ENCODE peak calls at places on chromosome 21, in seven cellular contexts. F is H1, P is HCT116, O is HepG2, D is K562, W is GM12878, B is SK-N-SH. N is an unnamed sample.

GRCh38 chr21:38805282-38806152 is at the start of gene ETS2:
- DNase-seq in P (peak; percentile 87), D (peak; percentile 93), O (peak; percentile 84), W (peak; percentile 36), B (peak; percentile 91), F (peak; percentile 83), N (peak; percentile 90)

GRCh38 chr21:39430954-39431353 is 14.6 kb downstream of the LCA5L start:
- DNase-seq in B (no peak), O (no peak), W (no peak), D (peak; percentile 42), P (no peak), F (no peak), N (no peak)

GRCh38 chr21:40165671-40166070 is 298.4 kb downstream of the PCP4 start:
- DNase-seq in F (no peak), W (no peak), P (no peak), B (no peak), O (no peak), D (no peak), N (peak; percentile 48)

GRCh38 chr21:38380391-38381137 is 117.7 kb downstream of the ERG start:
- DNase-seq in P (no peak), F (no peak), W (no peak), O (no peak), D (no peak), B (peak; percentile 40), N (no peak)

GRCh38 chr21:26761174-26761915 is 83.9 kb downstream of the ADAMTS1 start:
- DNase-seq in B (no peak), W (no peak), F (no peak), O (no peak), P (no peak), D (no peak), N (no peak)

GRCh38 chr21:26844258-26845065 is 747 bp downstream of the ADAMTS1 start:
- DNase-seq in D (no peak), B (peak; percentile 73), P (no peak), W (no peak), F (peak; percentile 71), O (no peak), N (peak; percentile 36)

GRCh38 chr21:26912466-26912865 is 54.4 kb downstream of the ADAMTS5 start:
- DNase-seq in O (no peak), F (no peak), B (no peak), P (no peak), D (no peak), W (no peak), N (no peak)

GRCh38 chr21:38768385-38769071 is 37.2 kb upstream of the ETS2 start:
- DNase-seq in B (no peak), D (no peak), O (no peak), W (no peak), P (no peak), F (no peak), N (no peak)

GRCh38 chr21:37759777-37760176 is 156.5 kb downstream of the KCNJ6 start:
- DNase-seq in P (no peak), O (no peak), F (no peak), W (no peak), D (no peak), B (no peak), N (no peak)

GRCh38 chr21:32826317-32827167 is 55.0 kb upstream of the PAXBP1 start:
- DNase-seq in D (peak; percentile 67), W (peak; percentile 13), P (peak; percentile 60), O (peak; percentile 54), B (peak; percentile 49), F (no peak), N (peak; percentile 62)

GRCh38 chr21:32687946-32688345 is 39.9 kb downstream of the SYNJ1 start:
- DNase-seq in D (no peak), O (no peak), F (no peak), B (no peak), W (no peak), P (no peak), N (no peak)

GRCh38 chr21:28959367-28960099 is 33.1 kb downstream of the LTN1 start:
- DNase-seq in P (no peak), F (no peak), W (no peak), D (no peak), B (no peak), O (peak; percentile 2), N (no peak)

GRCh38 chr21:37266515-37267221 is 466 bp downstream of the VPS26C start:
- DNase-seq in B (peak; percentile 57), P (no peak), D (peak; percentile 42), O (peak; percentile 27), W (no peak), F (peak; percentile 74), N (peak; percentile 35)

GRCh38 chr21:17828223-17828622 is 9.1 kb upstream of the C21orf91 start:
- DNase-seq in W (no peak), P (no peak), B (no peak), O (no peak), D (no peak), F (no peak), N (no peak)

GRCh38 chr21:36471254-36471723 is 8.6 kb downstream of the CLDN14 start:
- DNase-seq in D (no peak), B (no peak), W (peak; percentile 50), F (no peak), P (no peak), O (peak; percentile 40), N (no peak)

GRCh38 chr21:27269646-27270045 is 302.8 kb upstream of the ADAMTS5 start:
- DNase-seq in F (no peak), W (no peak), B (no peak), P (no peak), O (no peak), D (no peak), N (peak; percentile 9)

GRCh38 chr21:36134820-36135390 is at the start of gene CBR3:
- DNase-seq in D (no peak), P (no peak), W (no peak), B (peak; percentile 74), F (no peak), O (no peak), N (no peak)

DNA sequence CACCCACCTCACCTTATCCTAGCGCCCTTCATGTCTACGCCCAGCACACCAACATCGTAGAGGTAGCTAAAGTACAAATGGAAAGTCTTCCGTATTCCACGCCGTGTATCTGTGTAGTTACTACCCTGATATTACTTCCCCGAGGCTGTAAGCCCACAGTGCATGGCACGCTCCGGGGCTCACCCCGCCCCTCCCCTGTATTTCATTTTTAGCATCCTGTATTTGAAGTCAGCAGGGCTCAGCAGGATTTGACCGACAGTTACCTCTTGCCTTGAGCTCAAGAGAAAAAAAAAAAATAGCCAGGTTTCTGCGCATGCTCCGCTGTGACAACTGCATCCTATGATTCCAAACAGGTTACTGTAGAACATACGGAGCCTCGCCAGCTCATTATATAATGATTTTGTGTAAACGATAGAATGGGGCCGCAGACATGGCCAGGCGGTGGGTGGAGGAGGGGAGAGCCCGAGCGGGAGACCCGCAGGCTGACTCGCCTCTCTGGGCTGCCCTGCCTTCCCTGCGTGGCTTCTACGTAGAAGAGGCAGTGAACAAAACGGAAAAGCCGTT is 1.3 kb downstream of the ABCG1 start:
- DNase-seq in D (no peak), O (peak; percentile 39), P (no peak), F (peak; percentile 76), W (no peak), B (peak; percentile 79), N (peak; percentile 75)
- TF ChIP-seq YY1 in D (no peak), O (no peak), P (no peak), F (no peak), W (no peak), B (no peak), N (no peak)

DNA sequence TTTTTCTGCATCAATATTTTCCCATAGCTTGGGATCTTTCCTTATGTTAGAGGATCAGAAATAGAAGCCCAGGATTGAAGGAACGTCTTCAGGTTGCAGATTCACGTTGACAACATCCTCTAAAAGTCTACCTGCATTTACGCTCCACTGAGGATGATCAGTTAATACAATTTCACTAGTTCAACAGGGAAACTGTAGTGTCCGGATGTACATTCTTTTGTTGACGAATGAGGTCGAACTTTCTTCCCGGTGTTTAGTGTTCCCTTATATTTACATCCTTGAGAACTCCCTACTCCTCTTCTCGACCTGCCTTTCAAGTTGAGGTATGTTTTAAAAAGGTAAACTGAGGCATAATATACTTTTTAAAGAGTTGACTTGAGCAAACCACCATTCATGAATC is 74.8 kb downstream of the SIK1 start:
- DNase-seq in B (no peak), W (no peak), F (no peak), D (no peak), O (no peak), P (no peak), N (no peak)
- H3K4me3 ChIP-seq in B (no peak overlapping the region), W (no peak overlapping the region), F (no peak overlapping the region), D (no peak overlapping the region), O (no peak overlapping the region), P (no peak overlapping the region), N (no peak overlapping the region)

GRCh38 chr21:16514316-16514715 is 784.5 kb downstream of the USP25 start:
- DNase-seq in P (no peak), B (no peak), D (no peak), O (no peak), W (no peak), F (no peak), N (no peak)
- TF ChIP-seq YY1 in P (no peak), B (no peak), D (no peak), O (no peak), W (no peak), F (no peak), N (no peak)

GRCh38 chr21:41211041-41211426 is 43.1 kb downstream of the BACE2 start:
- DNase-seq in P (no peak), F (no peak), O (no peak), B (no peak), D (no peak), W (no peak), N (no peak)

GRCh38 chr21:41208946-41209345 is 41.0 kb downstream of the BACE2 start:
- DNase-seq in B (no peak), O (no peak), D (no peak), P (no peak), W (no peak), F (no peak), N (no peak)

GRCh38 chr21:41204736-41205135 is 36.8 kb downstream of the BACE2 start:
- DNase-seq in W (no peak), F (no peak), P (no peak), D (no peak), O (no peak), B (no peak), N (no peak)

GRCh38 chr21:41210405-41211040 is 42.6 kb downstream of the BACE2 start:
- DNase-seq in D (no peak), F (no peak), O (no peak), P (no peak), B (no peak), W (no peak), N (no peak)

DNA sequence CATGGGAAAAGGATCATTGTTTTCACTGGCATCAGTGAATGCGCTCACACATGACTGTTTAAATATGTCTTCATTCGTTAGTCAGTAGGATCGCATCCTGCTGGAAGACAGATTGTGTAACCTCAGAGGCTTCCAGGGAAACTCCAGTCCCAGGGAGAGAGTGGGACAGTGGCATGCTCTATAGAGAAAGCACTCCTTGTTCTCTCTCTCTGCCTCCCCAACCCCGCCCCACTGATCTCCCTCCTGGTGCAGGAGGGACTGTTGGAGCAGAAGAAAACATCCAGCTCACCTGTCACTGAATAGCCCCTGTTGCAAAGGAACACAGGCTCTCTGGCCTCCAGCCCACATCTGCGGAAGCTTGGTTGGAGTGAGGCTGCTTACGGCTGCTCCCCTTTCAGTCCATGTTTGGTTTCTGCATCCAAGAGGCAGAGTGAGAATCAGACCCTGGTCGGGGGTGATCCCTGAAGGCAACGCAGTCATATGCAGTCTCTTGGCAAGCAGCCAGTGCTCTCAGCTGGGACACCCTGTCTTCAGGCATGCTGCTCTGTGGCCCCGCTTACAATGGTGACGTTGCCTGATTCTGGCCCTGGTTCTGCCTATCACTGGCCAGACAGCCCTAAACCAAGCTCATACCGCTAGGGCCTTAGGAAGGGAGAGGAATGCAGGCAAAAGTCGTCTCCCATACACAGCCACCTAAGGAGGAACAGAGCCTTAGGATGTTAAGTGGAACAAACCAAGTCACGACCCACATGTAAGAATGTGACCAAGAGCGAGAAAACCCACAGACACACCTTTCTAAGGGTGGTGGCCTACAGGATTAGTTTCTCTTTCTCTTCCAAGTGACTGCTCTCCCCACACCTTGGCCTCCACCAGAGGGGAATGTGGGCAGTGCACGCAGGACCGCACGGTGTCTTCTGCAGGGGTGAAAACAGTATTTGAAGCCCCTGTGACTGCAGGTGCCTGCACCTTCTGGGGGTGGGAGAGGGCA is 39.7 kb downstream of the BACE2 start:
- DNase-seq in W (no peak), D (no peak), B (no peak), O (peak; percentile 3), F (no peak), P (no peak), N (no peak)
- H3K4me3 ChIP-seq in W (no peak overlapping the region), D (no peak overlapping the region), B (no peak overlapping the region), O (no peak overlapping the region), F (no peak overlapping the region), P (no peak overlapping the region), N (no peak overlapping the region)

N was measured in NT2/D1.